ENCODE peak calls at places on chromosomes 11 and 22, in seven cellular contexts. One of them, this sample, is unnamed.

GRCh38 chr22:50276143-50276542 is 6.0 kb upstream of the MAPK11 start:
- DNase-seq in A549: no peak
- DNase-seq in IMR-90: peak
- DNase-seq in colonic mucosa: peak
- DNase-seq in RWPE2: no peak
- DNase-seq in kidney epithelial cell: no peak
- DNase-seq in breast epithelium: peak
- DNase-seq in this sample: no peak

GRCh38 chr11:61279934-61280656 is 15.0 kb downstream of the VWCE start:
- DNase-seq in RWPE2: no peak
- DNase-seq in kidney epithelial cell: no peak
- DNase-seq in breast epithelium: peak
- DNase-seq in A549: no peak
- DNase-seq in colonic mucosa: no peak
- DNase-seq in IMR-90: peak
- DNase-seq in this sample: no peak

GRCh38 chr11:68044145-68044813 is 5.5 kb downstream of the TCIRG1 start:
- DNase-seq in colonic mucosa: no peak
- DNase-seq in kidney epithelial cell: no peak
- DNase-seq in IMR-90: no peak
- DNase-seq in breast epithelium: no peak
- DNase-seq in RWPE2: peak
- DNase-seq in A549: no peak
- DNase-seq in this sample: no peak

GRCh38 chr11:68364581-68364980 is 52.2 kb downstream of the LRP5 start:
- DNase-seq in A549: no peak
- DNase-seq in RWPE2: no peak
- DNase-seq in colonic mucosa: no peak
- DNase-seq in breast epithelium: no peak
- DNase-seq in IMR-90: no peak
- DNase-seq in kidney epithelial cell: no peak
- DNase-seq in this sample: no peak

GRCh38 chr11:10483584-10483983 is 28.5 kb downstream of the AMPD3 start:
- DNase-seq in IMR-90: no peak
- DNase-seq in kidney epithelial cell: no peak
- DNase-seq in breast epithelium: peak
- DNase-seq in A549: no peak
- DNase-seq in RWPE2: no peak
- DNase-seq in colonic mucosa: no peak
- DNase-seq in this sample: no peak

GRCh38 chr11:58574851-58575250 is 805 bp downstream of the LPXN start:
- DNase-seq in RWPE2: no peak
- DNase-seq in breast epithelium: no peak
- DNase-seq in kidney epithelial cell: no peak
- DNase-seq in colonic mucosa: no peak
- DNase-seq in A549: no peak
- DNase-seq in IMR-90: peak
- DNase-seq in this sample: peak

GRCh38 chr11:64313491-64314145 is 3.7 kb downstream of the TRMT112 start:
- DNase-seq in A549: no peak
- DNase-seq in breast epithelium: no peak
- DNase-seq in IMR-90: no peak
- DNase-seq in colonic mucosa: no peak
- DNase-seq in RWPE2: peak
- DNase-seq in kidney epithelial cell: no peak
- DNase-seq in this sample: no peak

GRCh38 chr11:67268036-67268683 is 1.9 kb downstream of the GRK2 start:
- DNase-seq in colonic mucosa: no peak
- DNase-seq in A549: no peak
- DNase-seq in IMR-90: no peak
- DNase-seq in kidney epithelial cell: no peak
- DNase-seq in RWPE2: no peak
- DNase-seq in breast epithelium: no peak
- DNase-seq in this sample: no peak

GRCh38 chr11:17575431-17576425 is 28.7 kb downstream of the OTOG start:
- DNase-seq in RWPE2: no peak
- DNase-seq in A549: no peak
- DNase-seq in kidney epithelial cell: no peak
- DNase-seq in breast epithelium: peak
- DNase-seq in colonic mucosa: no peak
- DNase-seq in IMR-90: no peak
- DNase-seq in this sample: no peak

GRCh38 chr22:45930324-45930723 is 46.6 kb downstream of the WNT7B start:
- DNase-seq in breast epithelium: peak
- DNase-seq in kidney epithelial cell: no peak
- DNase-seq in colonic mucosa: no peak
- DNase-seq in RWPE2: no peak
- DNase-seq in IMR-90: no peak
- DNase-seq in A549: no peak
- DNase-seq in this sample: no peak

GRCh38 chr11:108788565-108789199 is 123.8 kb downstream of the DDX10 start:
- DNase-seq in colonic mucosa: no peak
- DNase-seq in breast epithelium: no peak
- DNase-seq in A549: no peak
- DNase-seq in RWPE2: no peak
- DNase-seq in kidney epithelial cell: no peak
- DNase-seq in IMR-90: peak
- DNase-seq in this sample: peak

GRCh38 chr22:37636186-37636948 is 3.1 kb upstream of the SH3BP1 start:
- DNase-seq in colonic mucosa: no peak
- DNase-seq in A549: no peak
- DNase-seq in IMR-90: peak
- DNase-seq in breast epithelium: no peak
- DNase-seq in RWPE2: no peak
- DNase-seq in kidney epithelial cell: no peak
- DNase-seq in this sample: peak

GRCh38 chr11:111417766-111418435 is 38.8 kb upstream of the POU2AF1 start:
- DNase-seq in IMR-90: peak
- DNase-seq in RWPE2: no peak
- DNase-seq in breast epithelium: no peak
- DNase-seq in kidney epithelial cell: peak
- DNase-seq in A549: no peak
- DNase-seq in colonic mucosa: peak
- DNase-seq in this sample: peak

GRCh38 chr22:30553971-30554370 is 7.4 kb upstream of the SEC14L6 start:
- DNase-seq in breast epithelium: no peak
- DNase-seq in A549: no peak
- DNase-seq in kidney epithelial cell: no peak
- DNase-seq in RWPE2: no peak
- DNase-seq in colonic mucosa: no peak
- DNase-seq in IMR-90: no peak
- DNase-seq in this sample: no peak

DNA sequence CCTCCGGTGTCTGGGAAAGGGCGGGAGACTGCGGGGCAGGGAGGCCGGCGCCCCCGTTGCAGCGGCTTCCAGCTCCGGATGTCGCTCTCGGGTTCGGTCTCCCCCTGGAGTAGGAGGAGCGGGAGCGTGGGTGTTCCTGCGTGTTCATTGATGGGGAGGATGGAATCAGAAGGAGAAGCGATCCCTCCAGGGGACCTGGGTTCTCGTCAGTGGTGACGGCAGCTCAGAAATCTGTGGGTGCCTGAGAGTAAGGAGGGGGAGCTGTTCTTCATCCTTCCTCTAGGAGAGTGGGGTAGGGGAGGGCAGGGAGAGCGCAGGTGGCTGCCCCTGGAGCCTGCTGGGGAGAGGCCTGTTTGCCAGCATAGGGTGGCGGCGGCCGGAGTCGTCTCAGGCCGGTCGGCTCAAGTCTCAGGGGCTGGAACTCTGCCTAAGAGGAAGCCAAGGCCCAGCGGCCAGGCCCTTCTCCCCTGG is 1.1 kb downstream of the UBASH3B start:
- DNase-seq in colonic mucosa: peak
- DNase-seq in RWPE2: no peak
- DNase-seq in breast epithelium: peak
- DNase-seq in A549: peak
- DNase-seq in IMR-90: peak
- DNase-seq in kidney epithelial cell: no peak
- DNase-seq in this sample: no peak
- TF ChIP-seq CTCF in colonic mucosa: no peak
- TF ChIP-seq CTCF in RWPE2: no peak
- TF ChIP-seq CTCF in breast epithelium: no peak
- TF ChIP-seq CTCF in A549: no peak
- TF ChIP-seq CTCF in IMR-90: peak
- TF ChIP-seq CTCF in kidney epithelial cell: no peak
- TF ChIP-seq CTCF in this sample: peak

DNA sequence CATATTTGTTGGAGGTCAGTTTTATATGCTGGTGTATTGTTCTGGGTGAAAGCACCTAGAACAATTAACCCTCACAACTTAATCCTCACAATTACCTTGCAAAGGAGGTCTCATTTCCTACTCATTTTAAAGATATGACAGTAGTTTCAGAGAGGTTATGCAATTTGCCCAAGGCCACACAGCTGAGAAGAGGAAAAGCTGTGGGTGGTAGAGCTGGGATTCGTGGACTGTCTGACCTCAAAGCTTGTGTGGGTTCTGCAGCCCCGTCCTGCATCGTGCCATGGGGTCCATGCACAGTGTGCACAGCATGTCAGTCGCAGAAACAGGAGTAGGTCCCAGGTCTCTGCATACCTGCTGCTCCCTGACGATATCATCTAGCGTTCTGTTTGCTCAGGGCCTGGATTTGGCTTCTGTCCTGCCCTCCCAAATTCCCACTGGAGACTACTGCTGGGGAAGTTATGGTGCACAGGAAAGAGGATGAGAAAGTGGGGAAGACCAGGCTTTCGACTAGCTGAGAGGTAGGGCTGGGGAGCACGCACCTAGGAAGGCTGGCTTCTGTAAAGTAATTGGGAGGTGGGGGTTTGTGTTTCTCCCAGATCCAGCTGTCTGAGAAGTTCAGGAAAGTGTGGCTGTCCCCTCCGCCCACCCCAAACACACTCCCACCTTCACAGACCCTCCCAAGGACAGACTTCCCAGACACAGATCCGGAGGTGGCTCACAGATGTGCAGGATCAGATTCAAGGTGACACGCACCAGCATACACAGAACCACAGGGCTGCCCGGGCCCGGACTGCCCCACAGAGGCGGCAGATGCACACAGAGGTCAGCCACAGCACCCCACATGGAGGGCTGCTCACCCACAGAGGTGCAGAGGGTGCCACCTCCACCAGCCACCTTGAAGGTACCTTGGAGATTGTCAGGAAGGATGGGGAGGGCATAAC is 2.0 kb downstream of the BACE1 start:
- DNase-seq in RWPE2: no peak
- DNase-seq in IMR-90: no peak
- DNase-seq in kidney epithelial cell: no peak
- DNase-seq in breast epithelium: no peak
- DNase-seq in A549: no peak
- DNase-seq in colonic mucosa: no peak
- DNase-seq in this sample: no peak
- H3K4me3 ChIP-seq in RWPE2: no peak
- H3K4me3 ChIP-seq in IMR-90: peak
- H3K4me3 ChIP-seq in kidney epithelial cell: peak
- H3K4me3 ChIP-seq in breast epithelium: peak
- H3K4me3 ChIP-seq in A549: no peak
- H3K4me3 ChIP-seq in colonic mucosa: no peak
- H3K4me3 ChIP-seq in this sample: peak

GRCh38 chr11:5364214-5364613 is 12.9 kb downstream of the OR51B6 start:
- DNase-seq in RWPE2: no peak
- DNase-seq in A549: no peak
- DNase-seq in IMR-90: peak
- DNase-seq in kidney epithelial cell: peak
- DNase-seq in breast epithelium: no peak
- DNase-seq in colonic mucosa: no peak
- DNase-seq in this sample: peak

GRCh38 chr11:5367461-5368074 is 16.0 kb upstream of the OR51M1 start:
- DNase-seq in kidney epithelial cell: no peak
- DNase-seq in colonic mucosa: no peak
- DNase-seq in A549: no peak
- DNase-seq in RWPE2: no peak
- DNase-seq in breast epithelium: no peak
- DNase-seq in IMR-90: peak
- DNase-seq in this sample: peak

GRCh38 chr11:5366856-5367255 is 15.5 kb downstream of the OR51B6 start:
- DNase-seq in kidney epithelial cell: no peak
- DNase-seq in breast epithelium: no peak
- DNase-seq in A549: no peak
- DNase-seq in IMR-90: peak
- DNase-seq in colonic mucosa: no peak
- DNase-seq in RWPE2: no peak
- DNase-seq in this sample: peak

GRCh38 chr11:5368502-5369043 is 15.0 kb upstream of the OR51M1 start:
- DNase-seq in RWPE2: no peak
- DNase-seq in breast epithelium: no peak
- DNase-seq in kidney epithelial cell: no peak
- DNase-seq in colonic mucosa: no peak
- DNase-seq in A549: no peak
- DNase-seq in IMR-90: no peak
- DNase-seq in this sample: no peak

DNA sequence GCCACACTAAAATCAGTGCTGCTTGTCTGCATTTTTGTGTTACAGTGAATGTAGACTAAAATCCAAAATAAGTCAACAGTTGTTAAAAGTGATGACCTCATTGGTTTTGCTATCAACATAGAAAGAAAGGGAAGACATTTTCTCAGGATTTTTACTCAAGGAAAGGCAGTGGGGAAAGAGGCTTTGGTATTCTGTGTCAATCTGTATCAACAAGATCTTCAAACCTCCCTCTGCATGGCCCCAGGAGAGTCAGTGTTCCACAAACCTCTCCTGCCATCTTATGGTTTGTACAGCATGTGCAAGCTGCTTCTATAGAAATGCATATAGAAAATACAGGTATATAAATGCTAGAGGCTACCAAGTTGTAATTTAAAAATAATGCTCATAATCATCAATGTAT is 13.8 kb upstream of the OR51M1 start:
- DNase-seq in kidney epithelial cell: no peak
- DNase-seq in RWPE2: no peak
- DNase-seq in IMR-90: peak
- DNase-seq in colonic mucosa: no peak
- DNase-seq in A549: peak
- DNase-seq in breast epithelium: no peak
- DNase-seq in this sample: peak
- TF ChIP-seq CTCF in kidney epithelial cell: peak
- TF ChIP-seq CTCF in RWPE2: peak
- TF ChIP-seq CTCF in IMR-90: peak
- TF ChIP-seq CTCF in colonic mucosa: no peak
- TF ChIP-seq CTCF in A549: peak
- TF ChIP-seq CTCF in breast epithelium: no peak
- TF ChIP-seq CTCF in this sample: peak

GRCh38 chr11:47398551-47398950 is 9.8 kb upstream of the SLC39A13 start:
- DNase-seq in breast epithelium: no peak
- DNase-seq in IMR-90: no peak
- DNase-seq in RWPE2: no peak
- DNase-seq in kidney epithelial cell: no peak
- DNase-seq in colonic mucosa: no peak
- DNase-seq in A549: no peak
- DNase-seq in this sample: no peak
- H3K4me3 ChIP-seq in breast epithelium: no peak
- H3K4me3 ChIP-seq in IMR-90: no peak
- H3K4me3 ChIP-seq in RWPE2: no peak
- H3K4me3 ChIP-seq in kidney epithelial cell: no peak
- H3K4me3 ChIP-seq in colonic mucosa: no peak
- H3K4me3 ChIP-seq in A549: no peak
- H3K4me3 ChIP-seq in this sample: no peak

This sample was measured in foreskin fibroblast.